ENCODE peak calls at places on chromosomes 3 and 15, in four cellular contexts. One of them, this sample, is unnamed. For H3K4me1, the result is how much of the 10 kb centered on the place peaks cover.

GRCh38 chr3:63351159-63352007 is 73.3 kb downstream of the SYNPR start:
- DNase-seq in CD4-positive, alpha-beta memory T cell: no peak
- DNase-seq in CD8-positive, alpha-beta memory T cell: no peak
- DNase-seq in mammary epithelial cell: peak
- DNase-seq in this sample: peak

GRCh38 chr15:63576441-63576840 is 20.7 kb upstream of the FBXL22 start:
- DNase-seq in mammary epithelial cell: no peak
- DNase-seq in CD4-positive, alpha-beta memory T cell: no peak
- DNase-seq in CD8-positive, alpha-beta memory T cell: no peak
- DNase-seq in this sample: no peak

GRCh38 chr3:184594386-184595035 is 32.9 kb downstream of the EPHB3 start:
- DNase-seq in CD8-positive, alpha-beta memory T cell: no peak
- DNase-seq in mammary epithelial cell: no peak
- DNase-seq in CD4-positive, alpha-beta memory T cell: no peak
- DNase-seq in this sample: no peak

GRCh38 chr15:88604381-88604951 is 16.7 kb upstream of the AEN start:
- DNase-seq in CD8-positive, alpha-beta memory T cell: no peak
- DNase-seq in mammary epithelial cell: no peak
- DNase-seq in CD4-positive, alpha-beta memory T cell: no peak
- DNase-seq in this sample: no peak

GRCh38 chr3:126677862-126678549 is 23.1 kb upstream of the TXNRD3 start:
- DNase-seq in CD8-positive, alpha-beta memory T cell: no peak
- DNase-seq in mammary epithelial cell: no peak
- DNase-seq in CD4-positive, alpha-beta memory T cell: no peak
- DNase-seq in this sample: no peak

GRCh38 chr3:101216710-101217457 is 103.5 kb downstream of the IMPG2 start:
- DNase-seq in mammary epithelial cell: peak
- DNase-seq in CD8-positive, alpha-beta memory T cell: no peak
- DNase-seq in CD4-positive, alpha-beta memory T cell: no peak
- DNase-seq in this sample: no peak

GRCh38 chr3:34969513-34969912 is 669.8 kb upstream of the ARPP21 start:
- DNase-seq in CD8-positive, alpha-beta memory T cell: no peak
- DNase-seq in mammary epithelial cell: no peak
- DNase-seq in CD4-positive, alpha-beta memory T cell: no peak
- DNase-seq in this sample: no peak

GRCh38 chr3:82031576-82031975 is 270.1 kb upstream of the GBE1 start:
- DNase-seq in CD8-positive, alpha-beta memory T cell: no peak
- DNase-seq in mammary epithelial cell: no peak
- DNase-seq in CD4-positive, alpha-beta memory T cell: no peak
- DNase-seq in this sample: no peak

GRCh38 chr3:167520656-167521360 is 47.0 kb upstream of the SERPINI2 start:
- DNase-seq in mammary epithelial cell: no peak
- DNase-seq in CD4-positive, alpha-beta memory T cell: no peak
- DNase-seq in CD8-positive, alpha-beta memory T cell: no peak
- DNase-seq in this sample: peak

GRCh38 chr3:4756060-4756775 is 223.0 kb upstream of the BHLHE40 start:
- DNase-seq in CD8-positive, alpha-beta memory T cell: no peak
- DNase-seq in CD4-positive, alpha-beta memory T cell: no peak
- DNase-seq in mammary epithelial cell: no peak
- DNase-seq in this sample: no peak

GRCh38 chr3:46923559-46924350 is 46.2 kb downstream of the PTH1R start:
- DNase-seq in CD8-positive, alpha-beta memory T cell: peak
- DNase-seq in mammary epithelial cell: no peak
- DNase-seq in CD4-positive, alpha-beta memory T cell: peak
- DNase-seq in this sample: peak

GRCh38 chr3:23624305-23624704 is 181.4 kb upstream of the UBE2E1 start:
- DNase-seq in mammary epithelial cell: peak
- DNase-seq in CD8-positive, alpha-beta memory T cell: no peak
- DNase-seq in CD4-positive, alpha-beta memory T cell: no peak
- DNase-seq in this sample: no peak

GRCh38 chr3:86929046-86929445 is 61.9 kb downstream of the VGLL3 start:
- DNase-seq in CD4-positive, alpha-beta memory T cell: no peak
- DNase-seq in CD8-positive, alpha-beta memory T cell: no peak
- DNase-seq in mammary epithelial cell: peak
- DNase-seq in this sample: peak

GRCh38 chr3:196867507-196868296 is at the start of gene SENP5:
- DNase-seq in CD8-positive, alpha-beta memory T cell: peak
- DNase-seq in CD4-positive, alpha-beta memory T cell: peak
- DNase-seq in mammary epithelial cell: peak
- DNase-seq in this sample: peak

GRCh38 chr3:72143322-72143721 is 358.4 kb upstream of the PROK2 start:
- DNase-seq in CD4-positive, alpha-beta memory T cell: no peak
- DNase-seq in CD8-positive, alpha-beta memory T cell: no peak
- DNase-seq in mammary epithelial cell: peak
- DNase-seq in this sample: no peak

GRCh38 chr15:92205255-92205739 is 188.4 kb upstream of the ST8SIA2 start:
- DNase-seq in mammary epithelial cell: no peak
- DNase-seq in CD8-positive, alpha-beta memory T cell: no peak
- DNase-seq in CD4-positive, alpha-beta memory T cell: no peak
- DNase-seq in this sample: no peak

GRCh38 chr3:15636028-15636709 is 34.6 kb downstream of the BTD start:
- DNase-seq in CD8-positive, alpha-beta memory T cell: peak
- DNase-seq in mammary epithelial cell: peak
- DNase-seq in CD4-positive, alpha-beta memory T cell: no peak
- DNase-seq in this sample: peak

GRCh38 chr3:118641608-118642007 is 393.0 kb downstream of the IGSF11 start:
- DNase-seq in CD8-positive, alpha-beta memory T cell: no peak
- DNase-seq in mammary epithelial cell: no peak
- DNase-seq in CD4-positive, alpha-beta memory T cell: no peak
- DNase-seq in this sample: no peak

GRCh38 chr15:52093539-52094502 is 18.8 kb downstream of the BCL2L10 start:
- DNase-seq in CD8-positive, alpha-beta memory T cell: no peak
- DNase-seq in mammary epithelial cell: peak
- DNase-seq in CD4-positive, alpha-beta memory T cell: no peak
- DNase-seq in this sample: no peak

GRCh38 chr15:74242296-74242929 is 6.3 kb downstream of the CCDC33 start:
- DNase-seq in mammary epithelial cell: no peak
- DNase-seq in CD4-positive, alpha-beta memory T cell: no peak
- DNase-seq in CD8-positive, alpha-beta memory T cell: no peak
- DNase-seq in this sample: no peak

GRCh38 chr3:195209836-195210551 is 61.0 kb downstream of the XXYLT1 start:
- DNase-seq in mammary epithelial cell: no peak
- DNase-seq in CD8-positive, alpha-beta memory T cell: no peak
- DNase-seq in CD4-positive, alpha-beta memory T cell: no peak
- DNase-seq in this sample: no peak

GRCh38 chr3:154758109-154758868 is 321.8 kb upstream of the MME start:
- DNase-seq in CD4-positive, alpha-beta memory T cell: no peak
- DNase-seq in mammary epithelial cell: peak
- DNase-seq in CD8-positive, alpha-beta memory T cell: no peak
- DNase-seq in this sample: peak

GRCh38 chr3:43580181-43580580 is 41.6 kb downstream of the ANO10 start:
- DNase-seq in CD8-positive, alpha-beta memory T cell: no peak
- DNase-seq in mammary epithelial cell: peak
- DNase-seq in CD4-positive, alpha-beta memory T cell: no peak
- DNase-seq in this sample: peak

GRCh38 chr3:66473181-66473580 is 27.6 kb downstream of the LRIG1 start:
- DNase-seq in CD4-positive, alpha-beta memory T cell: no peak
- DNase-seq in mammary epithelial cell: no peak
- DNase-seq in CD8-positive, alpha-beta memory T cell: no peak
- DNase-seq in this sample: no peak

GRCh38 chr3:23174426-23175039 is 28.6 kb upstream of the UBE2E2 start:
- DNase-seq in CD4-positive, alpha-beta memory T cell: no peak
- DNase-seq in mammary epithelial cell: no peak
- DNase-seq in CD8-positive, alpha-beta memory T cell: no peak
- DNase-seq in this sample: no peak

GRCh38 chr3:55373413-55373812 is 113.7 kb downstream of the WNT5A start:
- DNase-seq in mammary epithelial cell: no peak
- DNase-seq in CD8-positive, alpha-beta memory T cell: no peak
- DNase-seq in CD4-positive, alpha-beta memory T cell: no peak
- DNase-seq in this sample: no peak

GRCh38 chr3:46927718-46928073 is 48.8 kb downstream of the CCDC12 start:
- DNase-seq in CD4-positive, alpha-beta memory T cell: no peak
- DNase-seq in mammary epithelial cell: no peak
- DNase-seq in CD8-positive, alpha-beta memory T cell: no peak
- DNase-seq in this sample: no peak

GRCh38 chr3:133038089-133038730 is at the start of gene TMEM108:
- DNase-seq in mammary epithelial cell: peak
- DNase-seq in CD4-positive, alpha-beta memory T cell: no peak
- DNase-seq in CD8-positive, alpha-beta memory T cell: no peak
- DNase-seq in this sample: peak

GRCh38 chr15:70098461-70099166 is 897 bp upstream of the TLE3 start:
- DNase-seq in CD4-positive, alpha-beta memory T cell: peak
- DNase-seq in CD8-positive, alpha-beta memory T cell: peak
- DNase-seq in mammary epithelial cell: peak
- DNase-seq in this sample: peak

GRCh38 chr3:62785384-62785783 is 89.8 kb downstream of the CADPS start:
- DNase-seq in CD4-positive, alpha-beta memory T cell: no peak
- DNase-seq in mammary epithelial cell: peak
- DNase-seq in CD8-positive, alpha-beta memory T cell: no peak
- DNase-seq in this sample: no peak

GRCh38 chr15:78192826-78193594 is 41.4 kb downstream of the ACSBG1 start:
- DNase-seq in CD8-positive, alpha-beta memory T cell: peak
- DNase-seq in mammary epithelial cell: no peak
- DNase-seq in CD4-positive, alpha-beta memory T cell: no peak
- DNase-seq in this sample: no peak

GRCh38 chr3:23612296-23612891 is 193.4 kb upstream of the UBE2E1 start:
- DNase-seq in mammary epithelial cell: peak
- DNase-seq in CD4-positive, alpha-beta memory T cell: no peak
- DNase-seq in CD8-positive, alpha-beta memory T cell: no peak
- DNase-seq in this sample: no peak

GRCh38 chr3:31833391-31834165 is 147.5 kb downstream of the OSBPL10 start:
- DNase-seq in CD8-positive, alpha-beta memory T cell: no peak
- DNase-seq in mammary epithelial cell: no peak
- DNase-seq in CD4-positive, alpha-beta memory T cell: no peak
- DNase-seq in this sample: no peak

GRCh38 chr3:102536479-102536878 is 101.7 kb downstream of the ZPLD1 start:
- DNase-seq in CD8-positive, alpha-beta memory T cell: no peak
- DNase-seq in CD4-positive, alpha-beta memory T cell: peak
- DNase-seq in mammary epithelial cell: peak
- DNase-seq in this sample: no peak

GRCh38 chr3:186588619-186589018 is 18.1 kb downstream of the DNAJB11 start:
- DNase-seq in CD4-positive, alpha-beta memory T cell: no peak
- DNase-seq in CD8-positive, alpha-beta memory T cell: no peak
- DNase-seq in mammary epithelial cell: peak
- DNase-seq in this sample: peak

GRCh38 chr15:40731034-40731433 is 24.0 kb downstream of the RMDN3 start:
- DNase-seq in CD4-positive, alpha-beta memory T cell: no peak
- DNase-seq in mammary epithelial cell: no peak
- DNase-seq in CD8-positive, alpha-beta memory T cell: no peak
- DNase-seq in this sample: no peak

GRCh38 chr3:43950775-43951174 is 260.0 kb downstream of the ABHD5 start:
- DNase-seq in CD4-positive, alpha-beta memory T cell: no peak
- DNase-seq in CD8-positive, alpha-beta memory T cell: no peak
- DNase-seq in mammary epithelial cell: no peak
- DNase-seq in this sample: no peak

GRCh38 chr15:78211189-78211921 is 23.0 kb downstream of the ACSBG1 start:
- DNase-seq in mammary epithelial cell: no peak
- DNase-seq in CD8-positive, alpha-beta memory T cell: no peak
- DNase-seq in CD4-positive, alpha-beta memory T cell: no peak
- DNase-seq in this sample: no peak

DNA sequence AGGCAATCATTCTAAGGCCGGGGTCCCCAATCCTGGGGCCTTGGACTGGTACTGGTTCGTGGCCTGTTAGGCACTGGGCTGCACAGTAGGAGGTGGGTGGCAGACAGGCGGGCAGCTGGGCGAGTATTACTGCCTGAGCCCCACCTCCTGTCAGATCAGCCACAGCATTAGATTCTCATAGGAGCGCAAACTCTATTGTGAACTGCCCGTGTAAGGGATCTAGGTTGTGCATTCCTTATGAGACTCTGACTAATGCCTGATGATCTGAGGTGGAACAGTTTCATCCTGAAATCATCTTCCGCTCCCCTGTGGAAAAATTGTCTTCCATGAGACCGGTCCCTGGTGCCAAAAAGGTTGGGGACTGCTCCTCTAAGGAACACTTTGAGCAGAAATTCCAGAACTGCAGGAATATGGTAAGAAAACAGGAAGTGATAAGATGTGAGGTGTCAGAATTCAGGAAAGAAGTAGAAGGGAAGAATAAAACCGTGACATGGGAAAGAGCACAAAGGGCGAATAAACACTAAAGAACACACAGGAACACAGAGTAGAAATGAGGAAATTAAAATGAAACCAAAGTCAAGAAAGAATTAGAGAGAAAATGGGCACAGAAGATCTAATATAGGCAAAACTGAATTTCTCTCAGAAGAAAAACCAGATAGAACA is 57.6 kb downstream of the PDCD6IP start:
- DNase-seq in CD8-positive, alpha-beta memory T cell: no peak
- DNase-seq in CD4-positive, alpha-beta memory T cell: no peak
- DNase-seq in mammary epithelial cell: no peak
- DNase-seq in this sample: no peak
- H3K27ac ChIP-seq in CD8-positive, alpha-beta memory T cell: no peak
- H3K27ac ChIP-seq in CD4-positive, alpha-beta memory T cell: no peak
- H3K27ac ChIP-seq in mammary epithelial cell: no peak
- H3K27ac ChIP-seq in this sample: no peak

GRCh38 chr3:188353409-188353808 is 199.5 kb downstream of the LPP start:
- DNase-seq in CD8-positive, alpha-beta memory T cell: no peak
- DNase-seq in CD4-positive, alpha-beta memory T cell: no peak
- DNase-seq in mammary epithelial cell: no peak
- DNase-seq in this sample: no peak
- H3K4me1 ChIP-seq in CD8-positive, alpha-beta memory T cell: under half
- H3K4me1 ChIP-seq in CD4-positive, alpha-beta memory T cell: under half
- H3K4me1 ChIP-seq in mammary epithelial cell: under half
- H3K4me1 ChIP-seq in this sample: under half

GRCh38 chr15:60391722-60392340 is 6.0 kb downstream of the ANXA2 start:
- DNase-seq in CD4-positive, alpha-beta memory T cell: no peak
- DNase-seq in CD8-positive, alpha-beta memory T cell: no peak
- DNase-seq in mammary epithelial cell: peak
- DNase-seq in this sample: no peak
- H3K27ac ChIP-seq in CD4-positive, alpha-beta memory T cell: no peak
- H3K27ac ChIP-seq in CD8-positive, alpha-beta memory T cell: no peak
- H3K27ac ChIP-seq in mammary epithelial cell: peak
- H3K27ac ChIP-seq in this sample: peak

GRCh38 chr3:149449100-149449654 is 25.3 kb upstream of the TM4SF4 start:
- DNase-seq in CD8-positive, alpha-beta memory T cell: no peak
- DNase-seq in CD4-positive, alpha-beta memory T cell: no peak
- DNase-seq in mammary epithelial cell: no peak
- DNase-seq in this sample: no peak
- H3K4me1 ChIP-seq in CD8-positive, alpha-beta memory T cell: under half
- H3K4me1 ChIP-seq in CD4-positive, alpha-beta memory T cell: under half
- H3K4me1 ChIP-seq in mammary epithelial cell: under half
- H3K4me1 ChIP-seq in this sample: under half

DNA sequence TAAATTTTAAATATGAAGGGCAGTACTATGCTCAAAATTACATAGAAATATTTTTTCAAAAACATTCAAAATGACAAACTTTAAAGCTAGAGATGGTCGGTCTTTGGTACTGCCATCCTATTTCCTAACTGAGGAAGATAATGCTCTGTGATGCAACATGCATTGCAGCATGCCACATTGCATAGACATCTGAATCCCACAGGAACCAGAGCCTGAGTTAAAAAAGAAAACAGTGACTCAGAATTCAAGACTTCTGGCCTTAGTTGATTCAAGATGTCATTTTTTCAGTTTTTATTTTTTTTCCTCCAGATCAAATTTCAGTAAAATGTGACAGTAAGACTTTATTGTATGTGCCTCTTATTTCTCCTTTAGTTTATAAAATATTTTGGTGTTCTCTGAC is 33.1 kb downstream of the TP63 start:
- DNase-seq in CD4-positive, alpha-beta memory T cell: no peak
- DNase-seq in mammary epithelial cell: peak
- DNase-seq in CD8-positive, alpha-beta memory T cell: no peak
- DNase-seq in this sample: peak
- H3K27ac ChIP-seq in CD4-positive, alpha-beta memory T cell: no peak
- H3K27ac ChIP-seq in mammary epithelial cell: no peak
- H3K27ac ChIP-seq in CD8-positive, alpha-beta memory T cell: no peak
- H3K27ac ChIP-seq in this sample: no peak

This sample was measured in trophoblast cell.